ENCODE peak calls at places on chromosomes 16 and 17, in six cellular contexts. One of them, this sample, is unnamed.

GRCh38 chr17:79874329-79874981 is 35.2 kb upstream of the CBX4 start:
- DNase-seq in KBM-7: peak
- DNase-seq in activated T-cell treated with anti-CD3 and anti-CD28 coated beads, Interleukin-2, amount 50 U/mL, for 72 hours: peak
- DNase-seq in GM04503: no peak
- DNase-seq in SK-MEL-5: peak
- DNase-seq in RWPE1: peak
- DNase-seq in this sample: no peak

GRCh38 chr16:7614022-7614795 is 281.6 kb downstream of the RBFOX1 start:
- DNase-seq in KBM-7: no peak
- DNase-seq in activated T-cell treated with anti-CD3 and anti-CD28 coated beads, Interleukin-2, amount 50 U/mL, for 72 hours: no peak
- DNase-seq in GM04503: no peak
- DNase-seq in SK-MEL-5: no peak
- DNase-seq in RWPE1: no peak
- DNase-seq in this sample: no peak

GRCh38 chr16:67226804-67227566 is at the start of gene TMEM208:
- DNase-seq in KBM-7: peak
- DNase-seq in activated T-cell treated with anti-CD3 and anti-CD28 coated beads, Interleukin-2, amount 50 U/mL, for 72 hours: peak
- DNase-seq in GM04503: peak
- DNase-seq in SK-MEL-5: peak
- DNase-seq in RWPE1: peak
- DNase-seq in this sample: peak

GRCh38 chr17:69533481-69534234 is 119.2 kb downstream of the MAP2K6 start:
- DNase-seq in KBM-7: no peak
- DNase-seq in activated T-cell treated with anti-CD3 and anti-CD28 coated beads, Interleukin-2, amount 50 U/mL, for 72 hours: no peak
- DNase-seq in GM04503: no peak
- DNase-seq in SK-MEL-5: no peak
- DNase-seq in RWPE1: no peak
- DNase-seq in this sample: no peak

GRCh38 chr17:58375811-58376210 is 23.8 kb upstream of the SUPT4H1 start:
- DNase-seq in KBM-7: peak
- DNase-seq in activated T-cell treated with anti-CD3 and anti-CD28 coated beads, Interleukin-2, amount 50 U/mL, for 72 hours: no peak
- DNase-seq in GM04503: no peak
- DNase-seq in SK-MEL-5: no peak
- DNase-seq in RWPE1: no peak
- DNase-seq in this sample: no peak

GRCh38 chr17:61314368-61315078 is 85.1 kb upstream of the TBX2 start:
- DNase-seq in KBM-7: no peak
- DNase-seq in activated T-cell treated with anti-CD3 and anti-CD28 coated beads, Interleukin-2, amount 50 U/mL, for 72 hours: no peak
- DNase-seq in GM04503: peak
- DNase-seq in SK-MEL-5: no peak
- DNase-seq in RWPE1: peak
- DNase-seq in this sample: no peak

GRCh38 chr16:70767377-70768204 is 33.4 kb downstream of the VAC14 start:
- DNase-seq in KBM-7: no peak
- DNase-seq in activated T-cell treated with anti-CD3 and anti-CD28 coated beads, Interleukin-2, amount 50 U/mL, for 72 hours: no peak
- DNase-seq in GM04503: peak
- DNase-seq in SK-MEL-5: no peak
- DNase-seq in RWPE1: no peak
- DNase-seq in this sample: no peak

GRCh38 chr16:69936751-69937211 is 14.4 kb upstream of the CLEC18A start:
- DNase-seq in KBM-7: no peak
- DNase-seq in activated T-cell treated with anti-CD3 and anti-CD28 coated beads, Interleukin-2, amount 50 U/mL, for 72 hours: no peak
- DNase-seq in GM04503: no peak
- DNase-seq in SK-MEL-5: no peak
- DNase-seq in RWPE1: no peak
- DNase-seq in this sample: no peak

GRCh38 chr16:23270654-23271053 is 31.4 kb upstream of the SCNN1B start:
- DNase-seq in KBM-7: no peak
- DNase-seq in activated T-cell treated with anti-CD3 and anti-CD28 coated beads, Interleukin-2, amount 50 U/mL, for 72 hours: no peak
- DNase-seq in GM04503: no peak
- DNase-seq in SK-MEL-5: no peak
- DNase-seq in RWPE1: no peak
- DNase-seq in this sample: no peak

GRCh38 chr17:43701318-43701743 is 39.6 kb upstream of the MEOX1 start:
- DNase-seq in KBM-7: peak
- DNase-seq in activated T-cell treated with anti-CD3 and anti-CD28 coated beads, Interleukin-2, amount 50 U/mL, for 72 hours: peak
- DNase-seq in GM04503: peak
- DNase-seq in SK-MEL-5: no peak
- DNase-seq in RWPE1: no peak
- DNase-seq in this sample: no peak

GRCh38 chr16:17377360-17378324 is 93.1 kb downstream of the XYLT1 start:
- DNase-seq in KBM-7: peak
- DNase-seq in activated T-cell treated with anti-CD3 and anti-CD28 coated beads, Interleukin-2, amount 50 U/mL, for 72 hours: no peak
- DNase-seq in GM04503: no peak
- DNase-seq in SK-MEL-5: no peak
- DNase-seq in RWPE1: no peak
- DNase-seq in this sample: no peak

GRCh38 chr17:15659236-15659635 is 24.9 kb downstream of the TRIM16 start:
- DNase-seq in KBM-7: no peak
- DNase-seq in activated T-cell treated with anti-CD3 and anti-CD28 coated beads, Interleukin-2, amount 50 U/mL, for 72 hours: no peak
- DNase-seq in GM04503: no peak
- DNase-seq in SK-MEL-5: no peak
- DNase-seq in RWPE1: no peak
- DNase-seq in this sample: no peak

GRCh38 chr16:70396209-70396904 is 42.5 kb downstream of the ST3GAL2 start:
- DNase-seq in KBM-7: no peak
- DNase-seq in activated T-cell treated with anti-CD3 and anti-CD28 coated beads, Interleukin-2, amount 50 U/mL, for 72 hours: no peak
- DNase-seq in GM04503: no peak
- DNase-seq in SK-MEL-5: peak
- DNase-seq in RWPE1: no peak
- DNase-seq in this sample: no peak

GRCh38 chr16:58365623-58366022 is 26.6 kb upstream of the GINS3 start:
- DNase-seq in KBM-7: no peak
- DNase-seq in activated T-cell treated with anti-CD3 and anti-CD28 coated beads, Interleukin-2, amount 50 U/mL, for 72 hours: no peak
- DNase-seq in GM04503: no peak
- DNase-seq in SK-MEL-5: no peak
- DNase-seq in RWPE1: no peak
- DNase-seq in this sample: no peak

GRCh38 chr17:76635039-76635438 is 8.5 kb downstream of the ST6GALNAC1 start:
- DNase-seq in KBM-7: no peak
- DNase-seq in activated T-cell treated with anti-CD3 and anti-CD28 coated beads, Interleukin-2, amount 50 U/mL, for 72 hours: no peak
- DNase-seq in GM04503: no peak
- DNase-seq in SK-MEL-5: no peak
- DNase-seq in RWPE1: no peak
- DNase-seq in this sample: no peak

GRCh38 chr16:56189990-56190902 is 1.0 kb upstream of the GNAO1 start:
- DNase-seq in KBM-7: peak
- DNase-seq in activated T-cell treated with anti-CD3 and anti-CD28 coated beads, Interleukin-2, amount 50 U/mL, for 72 hours: no peak
- DNase-seq in GM04503: no peak
- DNase-seq in SK-MEL-5: peak
- DNase-seq in RWPE1: no peak
- DNase-seq in this sample: no peak

GRCh38 chr17:43360739-43361498 is 37.9 kb upstream of the ARL4D start:
- DNase-seq in KBM-7: peak
- DNase-seq in activated T-cell treated with anti-CD3 and anti-CD28 coated beads, Interleukin-2, amount 50 U/mL, for 72 hours: peak
- DNase-seq in GM04503: peak
- DNase-seq in SK-MEL-5: peak
- DNase-seq in RWPE1: peak
- DNase-seq in this sample: peak

GRCh38 chr16:340370-341091 is 12.0 kb downstream of the AXIN1 start:
- DNase-seq in KBM-7: no peak
- DNase-seq in activated T-cell treated with anti-CD3 and anti-CD28 coated beads, Interleukin-2, amount 50 U/mL, for 72 hours: no peak
- DNase-seq in GM04503: no peak
- DNase-seq in SK-MEL-5: no peak
- DNase-seq in RWPE1: no peak
- DNase-seq in this sample: no peak

GRCh38 chr17:72972263-72972951 is 120.1 kb downstream of the SLC39A11 start:
- DNase-seq in KBM-7: no peak
- DNase-seq in activated T-cell treated with anti-CD3 and anti-CD28 coated beads, Interleukin-2, amount 50 U/mL, for 72 hours: no peak
- DNase-seq in GM04503: no peak
- DNase-seq in SK-MEL-5: no peak
- DNase-seq in RWPE1: no peak
- DNase-seq in this sample: peak

GRCh38 chr16:63466-63865 is 9.0 kb downstream of the RHBDF1 start:
- DNase-seq in KBM-7: no peak
- DNase-seq in activated T-cell treated with anti-CD3 and anti-CD28 coated beads, Interleukin-2, amount 50 U/mL, for 72 hours: no peak
- DNase-seq in GM04503: no peak
- DNase-seq in SK-MEL-5: no peak
- DNase-seq in RWPE1: no peak
- DNase-seq in this sample: no peak

GRCh38 chr17:79937435-79937870 is 98.2 kb upstream of the CBX4 start:
- DNase-seq in KBM-7: no peak
- DNase-seq in activated T-cell treated with anti-CD3 and anti-CD28 coated beads, Interleukin-2, amount 50 U/mL, for 72 hours: no peak
- DNase-seq in GM04503: no peak
- DNase-seq in SK-MEL-5: peak
- DNase-seq in RWPE1: no peak
- DNase-seq in this sample: no peak

GRCh38 chr17:19361975-19362292 is 589 bp downstream of the B9D1 start:
- DNase-seq in KBM-7: no peak
- DNase-seq in activated T-cell treated with anti-CD3 and anti-CD28 coated beads, Interleukin-2, amount 50 U/mL, for 72 hours: no peak
- DNase-seq in GM04503: no peak
- DNase-seq in SK-MEL-5: no peak
- DNase-seq in RWPE1: no peak
- DNase-seq in this sample: no peak

GRCh38 chr16:20520103-20520502 is 56.1 kb downstream of the ACSM2B start:
- DNase-seq in KBM-7: no peak
- DNase-seq in activated T-cell treated with anti-CD3 and anti-CD28 coated beads, Interleukin-2, amount 50 U/mL, for 72 hours: no peak
- DNase-seq in GM04503: no peak
- DNase-seq in SK-MEL-5: no peak
- DNase-seq in RWPE1: no peak
- DNase-seq in this sample: no peak

GRCh38 chr16:58684001-58684353 is 593 bp downstream of the SLC38A7 start:
- DNase-seq in KBM-7: peak
- DNase-seq in activated T-cell treated with anti-CD3 and anti-CD28 coated beads, Interleukin-2, amount 50 U/mL, for 72 hours: no peak
- DNase-seq in GM04503: no peak
- DNase-seq in SK-MEL-5: no peak
- DNase-seq in RWPE1: no peak
- DNase-seq in this sample: no peak

GRCh38 chr16:78237346-78237745 is 137.9 kb downstream of the WWOX start:
- DNase-seq in KBM-7: no peak
- DNase-seq in activated T-cell treated with anti-CD3 and anti-CD28 coated beads, Interleukin-2, amount 50 U/mL, for 72 hours: no peak
- DNase-seq in GM04503: no peak
- DNase-seq in SK-MEL-5: no peak
- DNase-seq in RWPE1: peak
- DNase-seq in this sample: no peak

This sample was measured in NCI-H774.